ENCODE peak calls at places on chromosome 4, in seven cellular contexts. One of them, this sample, is unnamed.

GRCh38 chr4:2928242-2929155 is 34.7 kb downstream of the NOP14 start:
- DNase-seq in HS-5: no peak
- DNase-seq in stimulated activated CD8-positive, alpha-beta memory T cell treated with anti-CD3 and anti-CD28 coated beads, Interleukin-4, amount 100 ng/mL, for 4 hours: no peak
- DNase-seq in PC-9: no peak
- DNase-seq in A549: no peak
- DNase-seq in mesendoderm: no peak
- DNase-seq in endothelial cell: no peak
- DNase-seq in this sample: no peak

GRCh38 chr4:118224239-118224829 is 128.5 kb downstream of the PRSS12 start:
- DNase-seq in HS-5: peak
- DNase-seq in stimulated activated CD8-positive, alpha-beta memory T cell treated with anti-CD3 and anti-CD28 coated beads, Interleukin-4, amount 100 ng/mL, for 4 hours: no peak
- DNase-seq in PC-9: no peak
- DNase-seq in A549: peak
- DNase-seq in mesendoderm: peak
- DNase-seq in endothelial cell: no peak
- DNase-seq in this sample: no peak

GRCh38 chr4:81919810-81920209 is 448.1 kb upstream of the RASGEF1B start:
- DNase-seq in HS-5: no peak
- DNase-seq in stimulated activated CD8-positive, alpha-beta memory T cell treated with anti-CD3 and anti-CD28 coated beads, Interleukin-4, amount 100 ng/mL, for 4 hours: no peak
- DNase-seq in PC-9: no peak
- DNase-seq in A549: no peak
- DNase-seq in mesendoderm: peak
- DNase-seq in endothelial cell: peak
- DNase-seq in this sample: no peak

GRCh38 chr4:33381806-33382205 is 2661.6 kb downstream of the PCDH7 start:
- DNase-seq in HS-5: no peak
- DNase-seq in stimulated activated CD8-positive, alpha-beta memory T cell treated with anti-CD3 and anti-CD28 coated beads, Interleukin-4, amount 100 ng/mL, for 4 hours: no peak
- DNase-seq in PC-9: no peak
- DNase-seq in A549: no peak
- DNase-seq in mesendoderm: no peak
- DNase-seq in endothelial cell: no peak
- DNase-seq in this sample: no peak

GRCh38 chr4:71683309-71683708 is 100.6 kb downstream of the GC start:
- DNase-seq in HS-5: no peak
- DNase-seq in stimulated activated CD8-positive, alpha-beta memory T cell treated with anti-CD3 and anti-CD28 coated beads, Interleukin-4, amount 100 ng/mL, for 4 hours: no peak
- DNase-seq in PC-9: no peak
- DNase-seq in A549: no peak
- DNase-seq in mesendoderm: no peak
- DNase-seq in endothelial cell: no peak
- DNase-seq in this sample: no peak

GRCh38 chr4:149465941-149466340 is 349.7 kb downstream of the IQCM start:
- DNase-seq in HS-5: peak
- DNase-seq in stimulated activated CD8-positive, alpha-beta memory T cell treated with anti-CD3 and anti-CD28 coated beads, Interleukin-4, amount 100 ng/mL, for 4 hours: no peak
- DNase-seq in PC-9: no peak
- DNase-seq in A549: peak
- DNase-seq in mesendoderm: no peak
- DNase-seq in endothelial cell: no peak
- DNase-seq in this sample: no peak

GRCh38 chr4:2494992-2495391 is 26.1 kb downstream of the RNF4 start:
- DNase-seq in HS-5: no peak
- DNase-seq in stimulated activated CD8-positive, alpha-beta memory T cell treated with anti-CD3 and anti-CD28 coated beads, Interleukin-4, amount 100 ng/mL, for 4 hours: no peak
- DNase-seq in PC-9: no peak
- DNase-seq in A549: no peak
- DNase-seq in mesendoderm: no peak
- DNase-seq in endothelial cell: no peak
- DNase-seq in this sample: no peak

GRCh38 chr4:8706221-8707044 is 113.9 kb downstream of the CPZ start:
- DNase-seq in HS-5: no peak
- DNase-seq in stimulated activated CD8-positive, alpha-beta memory T cell treated with anti-CD3 and anti-CD28 coated beads, Interleukin-4, amount 100 ng/mL, for 4 hours: no peak
- DNase-seq in PC-9: no peak
- DNase-seq in A549: no peak
- DNase-seq in mesendoderm: peak
- DNase-seq in endothelial cell: no peak
- DNase-seq in this sample: no peak

GRCh38 chr4:77002321-77002720 is 52.8 kb downstream of the SEPTIN11 start:
- DNase-seq in HS-5: no peak
- DNase-seq in stimulated activated CD8-positive, alpha-beta memory T cell treated with anti-CD3 and anti-CD28 coated beads, Interleukin-4, amount 100 ng/mL, for 4 hours: no peak
- DNase-seq in PC-9: no peak
- DNase-seq in A549: no peak
- DNase-seq in mesendoderm: no peak
- DNase-seq in endothelial cell: no peak
- DNase-seq in this sample: no peak

GRCh38 chr4:7226993-7227392 is 34.7 kb downstream of the SORCS2 start:
- DNase-seq in HS-5: no peak
- DNase-seq in stimulated activated CD8-positive, alpha-beta memory T cell treated with anti-CD3 and anti-CD28 coated beads, Interleukin-4, amount 100 ng/mL, for 4 hours: no peak
- DNase-seq in PC-9: no peak
- DNase-seq in A549: no peak
- DNase-seq in mesendoderm: no peak
- DNase-seq in endothelial cell: no peak
- DNase-seq in this sample: no peak

GRCh38 chr4:185566972-185567749 is 31.9 kb upstream of the PDLIM3 start:
- DNase-seq in HS-5: no peak
- DNase-seq in stimulated activated CD8-positive, alpha-beta memory T cell treated with anti-CD3 and anti-CD28 coated beads, Interleukin-4, amount 100 ng/mL, for 4 hours: no peak
- DNase-seq in PC-9: peak
- DNase-seq in A549: peak
- DNase-seq in mesendoderm: peak
- DNase-seq in endothelial cell: no peak
- DNase-seq in this sample: peak

This sample was measured in trophoblast cell.